ENCODE peak calls at places on chromosomes 7 and 10, in six cellular contexts. One of them, this sample, is unnamed. For H3K27me3, the result is how much of the 10 kb centered on the place peaks cover.

GRCh38 chr7:141144921-141145629 is 71.2 kb downstream of the TMEM178B start:
- DNase-seq in cardiac muscle cell: no peak
- DNase-seq in WERI-Rb-1: no peak
- DNase-seq in endodermal cell: no peak
- DNase-seq in right lobe of liver: no peak
- DNase-seq in endothelial cell of umbilical vein: no peak
- DNase-seq in this sample: no peak

GRCh38 chr7:151393031-151393977 is 16.5 kb downstream of the WDR86 start:
- DNase-seq in cardiac muscle cell: no peak
- DNase-seq in WERI-Rb-1: no peak
- DNase-seq in endodermal cell: no peak
- DNase-seq in right lobe of liver: no peak
- DNase-seq in endothelial cell of umbilical vein: no peak
- DNase-seq in this sample: peak

GRCh38 chr7:73918926-73919693 is 58.2 kb downstream of the TMEM270 start:
- DNase-seq in cardiac muscle cell: no peak
- DNase-seq in WERI-Rb-1: no peak
- DNase-seq in endodermal cell: peak
- DNase-seq in right lobe of liver: no peak
- DNase-seq in endothelial cell of umbilical vein: no peak
- DNase-seq in this sample: peak

GRCh38 chr10:12419279-12419847 is 70.0 kb downstream of the CAMK1D start:
- DNase-seq in cardiac muscle cell: peak
- DNase-seq in WERI-Rb-1: no peak
- DNase-seq in endodermal cell: no peak
- DNase-seq in right lobe of liver: no peak
- DNase-seq in endothelial cell of umbilical vein: peak
- DNase-seq in this sample: peak

GRCh38 chr10:59709472-59710125 is at the start of gene SLC16A9:
- DNase-seq in cardiac muscle cell: peak
- DNase-seq in WERI-Rb-1: peak
- DNase-seq in endodermal cell: peak
- DNase-seq in right lobe of liver: peak
- DNase-seq in endothelial cell of umbilical vein: peak
- DNase-seq in this sample: peak

GRCh38 chr7:40329601-40330153 is 194.9 kb downstream of the SUGCT start:
- DNase-seq in cardiac muscle cell: peak
- DNase-seq in WERI-Rb-1: no peak
- DNase-seq in endodermal cell: no peak
- DNase-seq in right lobe of liver: no peak
- DNase-seq in endothelial cell of umbilical vein: peak
- DNase-seq in this sample: no peak

GRCh38 chr7:132130497-132130896 is 445.8 kb downstream of the PLXNA4 start:
- DNase-seq in cardiac muscle cell: no peak
- DNase-seq in WERI-Rb-1: no peak
- DNase-seq in endodermal cell: no peak
- DNase-seq in right lobe of liver: no peak
- DNase-seq in endothelial cell of umbilical vein: no peak
- DNase-seq in this sample: no peak

GRCh38 chr10:49508249-49508648 is 30.7 kb downstream of the ERCC6 start:
- DNase-seq in cardiac muscle cell: no peak
- DNase-seq in WERI-Rb-1: no peak
- DNase-seq in endodermal cell: no peak
- DNase-seq in right lobe of liver: no peak
- DNase-seq in endothelial cell of umbilical vein: no peak
- DNase-seq in this sample: no peak

GRCh38 chr7:95736635-95737034 is 35.7 kb upstream of the DYNC1I1 start:
- DNase-seq in cardiac muscle cell: no peak
- DNase-seq in WERI-Rb-1: no peak
- DNase-seq in endodermal cell: no peak
- DNase-seq in right lobe of liver: no peak
- DNase-seq in endothelial cell of umbilical vein: no peak
- DNase-seq in this sample: no peak

GRCh38 chr7:116715087-116715486 is 43.1 kb downstream of the MET start:
- DNase-seq in cardiac muscle cell: no peak
- DNase-seq in WERI-Rb-1: no peak
- DNase-seq in endodermal cell: no peak
- DNase-seq in right lobe of liver: no peak
- DNase-seq in endothelial cell of umbilical vein: no peak
- DNase-seq in this sample: no peak

GRCh38 chr7:6654113-6654841 is 17.2 kb downstream of the ZNF316 start:
- DNase-seq in cardiac muscle cell: no peak
- DNase-seq in WERI-Rb-1: no peak
- DNase-seq in endodermal cell: peak
- DNase-seq in right lobe of liver: no peak
- DNase-seq in endothelial cell of umbilical vein: no peak
- DNase-seq in this sample: peak

GRCh38 chr10:92222603-92223275 is 68.1 kb downstream of the CPEB3 start:
- DNase-seq in cardiac muscle cell: peak
- DNase-seq in WERI-Rb-1: no peak
- DNase-seq in endodermal cell: no peak
- DNase-seq in right lobe of liver: no peak
- DNase-seq in endothelial cell of umbilical vein: peak
- DNase-seq in this sample: peak

GRCh38 chr10:27679996-27680395 is 65.6 kb downstream of the MKX start:
- DNase-seq in cardiac muscle cell: peak
- DNase-seq in WERI-Rb-1: no peak
- DNase-seq in endodermal cell: no peak
- DNase-seq in right lobe of liver: no peak
- DNase-seq in endothelial cell of umbilical vein: no peak
- DNase-seq in this sample: no peak

GRCh38 chr7:96833701-96834453 is 124.2 kb upstream of the SEM1 start:
- DNase-seq in cardiac muscle cell: no peak
- DNase-seq in WERI-Rb-1: no peak
- DNase-seq in endodermal cell: no peak
- DNase-seq in right lobe of liver: no peak
- DNase-seq in endothelial cell of umbilical vein: peak
- DNase-seq in this sample: peak

GRCh38 chr10:43123361-43124093 is 14.7 kb upstream of the CSGALNACT2 start:
- DNase-seq in cardiac muscle cell: no peak
- DNase-seq in WERI-Rb-1: peak
- DNase-seq in endodermal cell: peak
- DNase-seq in right lobe of liver: no peak
- DNase-seq in endothelial cell of umbilical vein: no peak
- DNase-seq in this sample: peak

GRCh38 chr7:111082351-111082750 is 8.6 kb upstream of the LRRN3 start:
- DNase-seq in cardiac muscle cell: no peak
- DNase-seq in WERI-Rb-1: no peak
- DNase-seq in endodermal cell: no peak
- DNase-seq in right lobe of liver: no peak
- DNase-seq in endothelial cell of umbilical vein: no peak
- DNase-seq in this sample: no peak

GRCh38 chr10:99835947-99836346 is 53.5 kb downstream of the ABCC2 start:
- DNase-seq in cardiac muscle cell: no peak
- DNase-seq in WERI-Rb-1: no peak
- DNase-seq in endodermal cell: no peak
- DNase-seq in right lobe of liver: no peak
- DNase-seq in endothelial cell of umbilical vein: no peak
- DNase-seq in this sample: no peak

GRCh38 chr7:130275826-130276291 is 9.2 kb downstream of the CPA2 start:
- DNase-seq in cardiac muscle cell: no peak
- DNase-seq in WERI-Rb-1: no peak
- DNase-seq in endodermal cell: no peak
- DNase-seq in right lobe of liver: no peak
- DNase-seq in endothelial cell of umbilical vein: no peak
- DNase-seq in this sample: no peak

GRCh38 chr10:44978570-44979280 is at the start of gene DEPP1:
- DNase-seq in cardiac muscle cell: peak
- DNase-seq in WERI-Rb-1: peak
- DNase-seq in endodermal cell: peak
- DNase-seq in right lobe of liver: peak
- DNase-seq in endothelial cell of umbilical vein: peak
- DNase-seq in this sample: peak

GRCh38 chr7:50333266-50333665 is 28.8 kb downstream of the IKZF1 start:
- DNase-seq in cardiac muscle cell: no peak
- DNase-seq in WERI-Rb-1: no peak
- DNase-seq in endodermal cell: peak
- DNase-seq in right lobe of liver: no peak
- DNase-seq in endothelial cell of umbilical vein: no peak
- DNase-seq in this sample: no peak

GRCh38 chr10:132156382-132156781 is 30.4 kb upstream of the DPYSL4 start:
- DNase-seq in cardiac muscle cell: no peak
- DNase-seq in WERI-Rb-1: no peak
- DNase-seq in endodermal cell: no peak
- DNase-seq in right lobe of liver: no peak
- DNase-seq in endothelial cell of umbilical vein: no peak
- DNase-seq in this sample: no peak

GRCh38 chr7:153701678-153702077 is 350.5 kb upstream of the DPP6 start:
- DNase-seq in cardiac muscle cell: no peak
- DNase-seq in WERI-Rb-1: no peak
- DNase-seq in endodermal cell: no peak
- DNase-seq in right lobe of liver: no peak
- DNase-seq in endothelial cell of umbilical vein: no peak
- DNase-seq in this sample: no peak

GRCh38 chr7:25009271-25009670 is 29.3 kb upstream of the OSBPL3 start:
- DNase-seq in cardiac muscle cell: peak
- DNase-seq in WERI-Rb-1: no peak
- DNase-seq in endodermal cell: no peak
- DNase-seq in right lobe of liver: no peak
- DNase-seq in endothelial cell of umbilical vein: no peak
- DNase-seq in this sample: peak

GRCh38 chr10:131806646-131807317 is 94.0 kb upstream of the PPP2R2D start:
- DNase-seq in cardiac muscle cell: no peak
- DNase-seq in WERI-Rb-1: no peak
- DNase-seq in endodermal cell: peak
- DNase-seq in right lobe of liver: no peak
- DNase-seq in endothelial cell of umbilical vein: no peak
- DNase-seq in this sample: peak

GRCh38 chr10:5658871-5659618 is 7.3 kb downstream of the ASB13 start:
- DNase-seq in cardiac muscle cell: no peak
- DNase-seq in WERI-Rb-1: no peak
- DNase-seq in endodermal cell: peak
- DNase-seq in right lobe of liver: no peak
- DNase-seq in endothelial cell of umbilical vein: no peak
- DNase-seq in this sample: peak

GRCh38 chr7:77368974-77369373 is 47.2 kb downstream of the GSAP start:
- DNase-seq in cardiac muscle cell: peak
- DNase-seq in WERI-Rb-1: no peak
- DNase-seq in endodermal cell: no peak
- DNase-seq in right lobe of liver: no peak
- DNase-seq in endothelial cell of umbilical vein: peak
- DNase-seq in this sample: no peak

GRCh38 chr10:126016884-126017283 is 120.5 kb downstream of the FANK1 start:
- DNase-seq in cardiac muscle cell: no peak
- DNase-seq in WERI-Rb-1: no peak
- DNase-seq in endodermal cell: no peak
- DNase-seq in right lobe of liver: no peak
- DNase-seq in endothelial cell of umbilical vein: no peak
- DNase-seq in this sample: no peak

GRCh38 chr7:134419085-134419484 is 39.8 kb downstream of the AKR1B1 start:
- DNase-seq in cardiac muscle cell: no peak
- DNase-seq in WERI-Rb-1: no peak
- DNase-seq in endodermal cell: peak
- DNase-seq in right lobe of liver: peak
- DNase-seq in endothelial cell of umbilical vein: no peak
- DNase-seq in this sample: no peak

GRCh38 chr7:3439333-3440030 is 138.4 kb downstream of the SDK1 start:
- DNase-seq in cardiac muscle cell: peak
- DNase-seq in WERI-Rb-1: no peak
- DNase-seq in endodermal cell: no peak
- DNase-seq in right lobe of liver: no peak
- DNase-seq in endothelial cell of umbilical vein: peak
- DNase-seq in this sample: no peak

GRCh38 chr10:82736305-82736704 is 861.3 kb downstream of the NRG3 start:
- DNase-seq in cardiac muscle cell: no peak
- DNase-seq in WERI-Rb-1: no peak
- DNase-seq in endodermal cell: peak
- DNase-seq in right lobe of liver: no peak
- DNase-seq in endothelial cell of umbilical vein: no peak
- DNase-seq in this sample: no peak

GRCh38 chr7:64307254-64308018 is 6.3 kb upstream of the ZNF736 start:
- DNase-seq in cardiac muscle cell: peak
- DNase-seq in WERI-Rb-1: peak
- DNase-seq in endodermal cell: no peak
- DNase-seq in right lobe of liver: peak
- DNase-seq in endothelial cell of umbilical vein: peak
- DNase-seq in this sample: peak
- TF ChIP-seq CTCF in cardiac muscle cell: no peak
- TF ChIP-seq CTCF in WERI-Rb-1: no peak
- TF ChIP-seq CTCF in endodermal cell: no peak
- TF ChIP-seq CTCF in right lobe of liver: peak
- TF ChIP-seq CTCF in endothelial cell of umbilical vein: no peak
- TF ChIP-seq CTCF in this sample: no peak

DNA sequence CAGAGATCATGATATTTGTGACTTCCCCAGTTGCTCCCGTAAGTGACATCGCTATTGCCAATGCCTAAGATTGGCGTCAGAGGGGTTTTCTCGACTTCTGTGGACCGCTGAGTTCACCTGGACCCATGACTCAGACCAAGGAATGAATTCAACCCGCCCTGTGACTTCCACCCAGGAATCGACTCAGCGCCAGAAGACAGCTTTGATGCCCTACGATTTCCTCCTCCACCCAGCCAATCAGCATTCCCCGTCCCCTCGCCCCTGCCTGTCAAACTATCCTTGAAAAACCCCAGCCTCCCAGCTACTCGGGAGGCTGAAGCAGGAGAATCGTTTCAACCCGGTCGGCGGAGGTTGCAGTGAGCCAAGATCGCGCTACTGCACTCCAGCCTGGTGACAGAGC is 58.3 kb downstream of the MICALL2 start:
- DNase-seq in cardiac muscle cell: no peak
- DNase-seq in WERI-Rb-1: no peak
- DNase-seq in endodermal cell: no peak
- DNase-seq in right lobe of liver: no peak
- DNase-seq in endothelial cell of umbilical vein: no peak
- DNase-seq in this sample: no peak
- H3K27me3 ChIP-seq in cardiac muscle cell: half or more
- H3K27me3 ChIP-seq in WERI-Rb-1: under half
- H3K27me3 ChIP-seq in endodermal cell: half or more
- H3K27me3 ChIP-seq in right lobe of liver: under half
- H3K27me3 ChIP-seq in endothelial cell of umbilical vein: under half
- H3K27me3 ChIP-seq in this sample: half or more

GRCh38 chr7:146131701-146132100 is 15.1 kb downstream of the CNTNAP2 start:
- DNase-seq in cardiac muscle cell: no peak
- DNase-seq in WERI-Rb-1: no peak
- DNase-seq in endodermal cell: peak
- DNase-seq in right lobe of liver: no peak
- DNase-seq in endothelial cell of umbilical vein: no peak
- DNase-seq in this sample: no peak
- TF ChIP-seq CTCF in cardiac muscle cell: no peak
- TF ChIP-seq CTCF in WERI-Rb-1: no peak
- TF ChIP-seq CTCF in endodermal cell: peak
- TF ChIP-seq CTCF in right lobe of liver: no peak
- TF ChIP-seq CTCF in endothelial cell of umbilical vein: no peak
- TF ChIP-seq CTCF in this sample: no peak

DNA sequence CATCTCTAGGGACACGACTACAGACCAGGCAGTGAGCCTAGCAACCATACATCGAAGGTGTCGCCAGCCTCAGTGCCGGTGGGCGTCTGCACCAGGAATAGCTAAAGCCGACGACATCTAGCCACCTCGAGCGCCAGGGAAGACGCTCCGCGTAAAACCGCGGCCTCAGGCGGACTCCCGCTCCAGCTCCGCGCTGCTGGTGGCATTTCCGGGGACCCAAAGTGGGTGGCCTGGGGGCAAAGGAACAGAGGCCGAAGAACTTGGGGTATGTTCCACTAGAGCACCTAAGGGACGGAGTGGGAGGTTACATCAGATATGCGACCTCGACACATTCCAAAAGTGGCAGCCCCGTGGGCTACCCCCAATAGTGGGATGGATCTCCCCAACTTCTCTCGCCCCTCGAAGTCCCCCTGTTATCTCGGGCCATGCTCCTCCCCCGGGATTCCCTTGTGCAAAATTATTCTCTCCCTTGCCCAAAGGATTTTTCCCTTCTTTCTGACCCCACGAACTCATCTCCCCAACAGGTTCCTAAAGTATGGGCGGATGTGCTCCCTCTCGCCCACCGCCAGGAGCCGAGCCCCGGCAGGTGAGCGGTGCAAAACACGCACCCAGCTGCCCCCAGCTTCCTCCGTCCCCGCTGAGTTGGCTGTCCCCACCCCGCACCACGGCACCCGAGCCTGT is 1.2 kb downstream of the KCNMA1 start:
- DNase-seq in cardiac muscle cell: no peak
- DNase-seq in WERI-Rb-1: no peak
- DNase-seq in endodermal cell: peak
- DNase-seq in right lobe of liver: no peak
- DNase-seq in endothelial cell of umbilical vein: no peak
- DNase-seq in this sample: peak
- H3K27me3 ChIP-seq in cardiac muscle cell: half or more
- H3K27me3 ChIP-seq in WERI-Rb-1: under half
- H3K27me3 ChIP-seq in endodermal cell: half or more
- H3K27me3 ChIP-seq in right lobe of liver: under half
- H3K27me3 ChIP-seq in endothelial cell of umbilical vein: half or more
- H3K27me3 ChIP-seq in this sample: under half